ENCODE peak calls at places on chromosomes 12 and 14, in eight cellular contexts. One of them, this sample, is unnamed.

GRCh38 chr12:102022286-102022685 is 39.5 kb downstream of the WASHC3 start:
- DNase-seq in sciatic nerve: no peak
- DNase-seq in endothelial cell: no peak
- DNase-seq in kidney glomerular epithelial cell: no peak
- DNase-seq in T47D: no peak
- DNase-seq in NCI-H1092 treated with DMSO at 0.1 percent for 48 hours: no peak
- DNase-seq in H7: no peak
- DNase-seq in ELR: no peak
- DNase-seq in this sample: no peak

GRCh38 chr12:101117842-101118241 is 92.2 kb downstream of the SLC5A8 start:
- DNase-seq in T47D: no peak
- DNase-seq in H7: no peak
- DNase-seq in ELR: peak
- DNase-seq in endothelial cell: no peak
- DNase-seq in NCI-H1092 treated with DMSO at 0.1 percent for 48 hours: no peak
- DNase-seq in kidney glomerular epithelial cell: no peak
- DNase-seq in sciatic nerve: no peak
- DNase-seq in this sample: no peak

GRCh38 chr14:75794615-75795038 is 133.6 kb downstream of the TTLL5 start:
- DNase-seq in H7: peak
- DNase-seq in endothelial cell: no peak
- DNase-seq in NCI-H1092 treated with DMSO at 0.1 percent for 48 hours: no peak
- DNase-seq in kidney glomerular epithelial cell: peak
- DNase-seq in sciatic nerve: no peak
- DNase-seq in ELR: peak
- DNase-seq in T47D: peak
- DNase-seq in this sample: no peak

GRCh38 chr12:107776171-107776570 is 1.7 kb downstream of the ASCL4 start:
- DNase-seq in T47D: no peak
- DNase-seq in endothelial cell: no peak
- DNase-seq in H7: no peak
- DNase-seq in sciatic nerve: no peak
- DNase-seq in kidney glomerular epithelial cell: no peak
- DNase-seq in NCI-H1092 treated with DMSO at 0.1 percent for 48 hours: no peak
- DNase-seq in ELR: no peak
- DNase-seq in this sample: no peak

GRCh38 chr14:104507443-104507842 is 72.1 kb upstream of the C14orf180 start:
- DNase-seq in sciatic nerve: no peak
- DNase-seq in ELR: no peak
- DNase-seq in H7: peak
- DNase-seq in kidney glomerular epithelial cell: no peak
- DNase-seq in NCI-H1092 treated with DMSO at 0.1 percent for 48 hours: no peak
- DNase-seq in endothelial cell: no peak
- DNase-seq in T47D: no peak
- DNase-seq in this sample: no peak

GRCh38 chr12:56469007-56469930 is 891 bp downstream of the SPRYD4 start:
- DNase-seq in H7: no peak
- DNase-seq in NCI-H1092 treated with DMSO at 0.1 percent for 48 hours: no peak
- DNase-seq in sciatic nerve: no peak
- DNase-seq in kidney glomerular epithelial cell: no peak
- DNase-seq in ELR: no peak
- DNase-seq in T47D: no peak
- DNase-seq in endothelial cell: no peak
- DNase-seq in this sample: no peak

GRCh38 chr14:72558721-72559120 is 335.2 kb downstream of the DPF3 start:
- DNase-seq in kidney glomerular epithelial cell: peak
- DNase-seq in endothelial cell: no peak
- DNase-seq in sciatic nerve: no peak
- DNase-seq in NCI-H1092 treated with DMSO at 0.1 percent for 48 hours: no peak
- DNase-seq in T47D: no peak
- DNase-seq in H7: no peak
- DNase-seq in ELR: peak
- DNase-seq in this sample: no peak

GRCh38 chr12:71746983-71747611 is 7.6 kb upstream of the RAB21 start:
- DNase-seq in NCI-H1092 treated with DMSO at 0.1 percent for 48 hours: peak
- DNase-seq in ELR: peak
- DNase-seq in T47D: peak
- DNase-seq in H7: no peak
- DNase-seq in endothelial cell: peak
- DNase-seq in sciatic nerve: no peak
- DNase-seq in kidney glomerular epithelial cell: peak
- DNase-seq in this sample: peak

GRCh38 chr12:96587691-96588090 is 98.3 kb downstream of the CFAP54 start:
- DNase-seq in endothelial cell: no peak
- DNase-seq in kidney glomerular epithelial cell: no peak
- DNase-seq in T47D: no peak
- DNase-seq in H7: no peak
- DNase-seq in sciatic nerve: no peak
- DNase-seq in ELR: peak
- DNase-seq in NCI-H1092 treated with DMSO at 0.1 percent for 48 hours: no peak
- DNase-seq in this sample: no peak

GRCh38 chr14:60905930-60906329 is 74.9 kb downstream of the TRMT5 start:
- DNase-seq in NCI-H1092 treated with DMSO at 0.1 percent for 48 hours: no peak
- DNase-seq in T47D: no peak
- DNase-seq in kidney glomerular epithelial cell: peak
- DNase-seq in ELR: peak
- DNase-seq in sciatic nerve: no peak
- DNase-seq in endothelial cell: no peak
- DNase-seq in H7: no peak
- DNase-seq in this sample: no peak

GRCh38 chr12:67648306-67649164 is at the start of gene DYRK2:
- DNase-seq in sciatic nerve: peak
- DNase-seq in ELR: peak
- DNase-seq in H7: peak
- DNase-seq in endothelial cell: peak
- DNase-seq in T47D: peak
- DNase-seq in NCI-H1092 treated with DMSO at 0.1 percent for 48 hours: peak
- DNase-seq in kidney glomerular epithelial cell: peak
- DNase-seq in this sample: no peak

GRCh38 chr12:108594-108993 is 42.0 kb downstream of the IQSEC3 start:
- DNase-seq in T47D: peak
- DNase-seq in ELR: no peak
- DNase-seq in NCI-H1092 treated with DMSO at 0.1 percent for 48 hours: peak
- DNase-seq in kidney glomerular epithelial cell: peak
- DNase-seq in H7: no peak
- DNase-seq in sciatic nerve: peak
- DNase-seq in endothelial cell: no peak
- DNase-seq in this sample: no peak

GRCh38 chr14:37559386-37559785 is 35.7 kb downstream of the FOXA1 start:
- DNase-seq in NCI-H1092 treated with DMSO at 0.1 percent for 48 hours: no peak
- DNase-seq in ELR: peak
- DNase-seq in sciatic nerve: no peak
- DNase-seq in kidney glomerular epithelial cell: no peak
- DNase-seq in T47D: no peak
- DNase-seq in H7: no peak
- DNase-seq in endothelial cell: no peak
- DNase-seq in this sample: no peak

GRCh38 chr14:105838107-105838506 is 311.7 kb downstream of the TMEM121 start:
- DNase-seq in ELR: no peak
- DNase-seq in H7: no peak
- DNase-seq in NCI-H1092 treated with DMSO at 0.1 percent for 48 hours: no peak
- DNase-seq in endothelial cell: no peak
- DNase-seq in sciatic nerve: no peak
- DNase-seq in T47D: no peak
- DNase-seq in kidney glomerular epithelial cell: no peak
- DNase-seq in this sample: no peak

GRCh38 chr12:46362895-46363581 is 9.5 kb downstream of the SLC38A2 start:
- DNase-seq in H7: no peak
- DNase-seq in kidney glomerular epithelial cell: no peak
- DNase-seq in endothelial cell: no peak
- DNase-seq in T47D: no peak
- DNase-seq in ELR: no peak
- DNase-seq in sciatic nerve: no peak
- DNase-seq in NCI-H1092 treated with DMSO at 0.1 percent for 48 hours: no peak
- DNase-seq in this sample: no peak

GRCh38 chr12:58801986-58802385 is 118.3 kb downstream of the LRIG3 start:
- DNase-seq in H7: no peak
- DNase-seq in kidney glomerular epithelial cell: no peak
- DNase-seq in T47D: no peak
- DNase-seq in ELR: no peak
- DNase-seq in endothelial cell: no peak
- DNase-seq in sciatic nerve: no peak
- DNase-seq in NCI-H1092 treated with DMSO at 0.1 percent for 48 hours: no peak
- DNase-seq in this sample: no peak

GRCh38 chr12:6267007-6267721 is 43.3 kb upstream of the PLEKHG6 start:
- DNase-seq in H7: no peak
- DNase-seq in T47D: no peak
- DNase-seq in sciatic nerve: no peak
- DNase-seq in ELR: no peak
- DNase-seq in NCI-H1092 treated with DMSO at 0.1 percent for 48 hours: no peak
- DNase-seq in endothelial cell: no peak
- DNase-seq in kidney glomerular epithelial cell: peak
- DNase-seq in this sample: no peak

GRCh38 chr12:57549909-57550627 is at the start of gene KIF5A:
- DNase-seq in H7: peak
- DNase-seq in T47D: peak
- DNase-seq in NCI-H1092 treated with DMSO at 0.1 percent for 48 hours: peak
- DNase-seq in ELR: peak
- DNase-seq in sciatic nerve: no peak
- DNase-seq in kidney glomerular epithelial cell: no peak
- DNase-seq in endothelial cell: peak
- DNase-seq in this sample: no peak

GRCh38 chr12:109389146-109389545 is 41.4 kb downstream of the MYO1H start:
- DNase-seq in ELR: peak
- DNase-seq in sciatic nerve: no peak
- DNase-seq in endothelial cell: no peak
- DNase-seq in T47D: peak
- DNase-seq in NCI-H1092 treated with DMSO at 0.1 percent for 48 hours: no peak
- DNase-seq in kidney glomerular epithelial cell: no peak
- DNase-seq in H7: peak
- DNase-seq in this sample: no peak

GRCh38 chr12:62802981-62803380 is 132.0 kb downstream of the PPM1H start:
- DNase-seq in endothelial cell: no peak
- DNase-seq in T47D: peak
- DNase-seq in kidney glomerular epithelial cell: no peak
- DNase-seq in NCI-H1092 treated with DMSO at 0.1 percent for 48 hours: peak
- DNase-seq in ELR: peak
- DNase-seq in H7: peak
- DNase-seq in sciatic nerve: no peak
- DNase-seq in this sample: no peak

GRCh38 chr14:68894123-68894522 is 85.0 kb downstream of the ACTN1 start:
- DNase-seq in endothelial cell: no peak
- DNase-seq in ELR: no peak
- DNase-seq in H7: no peak
- DNase-seq in sciatic nerve: no peak
- DNase-seq in kidney glomerular epithelial cell: no peak
- DNase-seq in NCI-H1092 treated with DMSO at 0.1 percent for 48 hours: no peak
- DNase-seq in T47D: no peak
- DNase-seq in this sample: no peak

GRCh38 chr12:103399986-103400385 is 95.8 kb downstream of the C12orf42 start:
- DNase-seq in NCI-H1092 treated with DMSO at 0.1 percent for 48 hours: no peak
- DNase-seq in endothelial cell: no peak
- DNase-seq in sciatic nerve: no peak
- DNase-seq in T47D: no peak
- DNase-seq in H7: no peak
- DNase-seq in kidney glomerular epithelial cell: no peak
- DNase-seq in ELR: no peak
- DNase-seq in this sample: no peak

GRCh38 chr12:19107750-19108149 is 21.8 kb upstream of the PLEKHA5 start:
- DNase-seq in endothelial cell: no peak
- DNase-seq in sciatic nerve: no peak
- DNase-seq in T47D: no peak
- DNase-seq in H7: no peak
- DNase-seq in ELR: no peak
- DNase-seq in kidney glomerular epithelial cell: no peak
- DNase-seq in NCI-H1092 treated with DMSO at 0.1 percent for 48 hours: no peak
- DNase-seq in this sample: no peak

This sample was measured in iPS DF 6.9.